ENCODE peak calls at places on chromosomes 3 and 15, in ten cellular contexts. O is HCT116, Q is tibial nerve, D is ovary, Z is stomach, T is heart left ventricle, J is uterus, M is breast epithelium, S is K562, E is thyroid gland. X is an unnamed sample.
A peak's percentile ranks its signal among the peaks of the same experiment; 100 is the strongest.

GRCh38 chr3:89314454-89314853 is 207.0 kb downstream of the EPHA3 start:
- DNase-seq in O (no peak), Q (no peak), D (no peak), Z (no peak), T (no peak), J (no peak), M (no peak), S (no peak), E (no peak), X (no peak)

GRCh38 chr3:194370753-194371152 is 1.2 kb upstream of the LRRC15 start:
- DNase-seq in O (no peak), Q (no peak), D (no peak), Z (no peak), T (no peak), J (no peak), M (no peak), S (no peak), E (no peak), X (no peak)

GRCh38 chr3:56747150-56747549 is 54.6 kb downstream of the ARHGEF3 start:
- DNase-seq in O (no peak), Q (no peak), D (no peak), Z (no peak), T (no peak), J (no peak), M (no peak), S (no peak), E (no peak), X (no peak)

GRCh38 chr3:53633197-53633787 is 138.9 kb downstream of the CACNA1D start:
- DNase-seq in O (no peak), Q (no peak), D (no peak), Z (no peak), T (no peak), J (no peak), M (no peak), S (no peak), E (no peak), X (no peak)

GRCh38 chr3:195613468-195614069 is 29.8 kb upstream of the APOD start:
- DNase-seq in O (no peak), Q (peak; percentile 48), D (no peak), Z (peak; percentile 3), T (no peak), J (no peak), M (no peak), S (no peak), E (no peak), X (no peak)

GRCh38 chr3:42975456-42975855 is 3.7 kb upstream of the GASK1A start:
- DNase-seq in O (no peak), Q (no peak), D (no peak), Z (no peak), T (no peak), J (no peak), M (no peak), S (no peak), E (no peak), X (no peak)

GRCh38 chr3:54955496-54955895 is 27.6 kb upstream of the LRTM1 start:
- DNase-seq in O (no peak), Q (no peak), D (no peak), Z (no peak), T (no peak), J (no peak), M (no peak), S (no peak), E (no peak), X (no peak)

GRCh38 chr3:150391200-150391599 is 16.9 kb upstream of the TSC22D2 start:
- DNase-seq in O (no peak), Q (no peak), D (no peak), Z (no peak), T (no peak), J (no peak), M (no peak), S (no peak), E (no peak), X (no peak)

GRCh38 chr15:55800216-55800615 is 57.3 kb upstream of the PRTG start:
- DNase-seq in O (no peak), Q (no peak), D (no peak), Z (no peak), T (no peak), J (no peak), M (no peak), S (no peak), E (no peak), X (no peak)

GRCh38 chr15:37061996-37062395 is 38.4 kb downstream of the MEIS2 start:
- DNase-seq in O (peak; percentile 38), Q (no peak), D (no peak), Z (no peak), T (no peak), J (no peak), M (no peak), S (no peak), E (no peak), X (no peak)

GRCh38 chr3:166444756-166445155 is 607.5 kb upstream of the BCHE start:
- DNase-seq in O (no peak), Q (no peak), D (no peak), Z (no peak), T (no peak), J (no peak), M (peak; percentile 35), S (no peak), E (no peak), X (no peak)

DNA sequence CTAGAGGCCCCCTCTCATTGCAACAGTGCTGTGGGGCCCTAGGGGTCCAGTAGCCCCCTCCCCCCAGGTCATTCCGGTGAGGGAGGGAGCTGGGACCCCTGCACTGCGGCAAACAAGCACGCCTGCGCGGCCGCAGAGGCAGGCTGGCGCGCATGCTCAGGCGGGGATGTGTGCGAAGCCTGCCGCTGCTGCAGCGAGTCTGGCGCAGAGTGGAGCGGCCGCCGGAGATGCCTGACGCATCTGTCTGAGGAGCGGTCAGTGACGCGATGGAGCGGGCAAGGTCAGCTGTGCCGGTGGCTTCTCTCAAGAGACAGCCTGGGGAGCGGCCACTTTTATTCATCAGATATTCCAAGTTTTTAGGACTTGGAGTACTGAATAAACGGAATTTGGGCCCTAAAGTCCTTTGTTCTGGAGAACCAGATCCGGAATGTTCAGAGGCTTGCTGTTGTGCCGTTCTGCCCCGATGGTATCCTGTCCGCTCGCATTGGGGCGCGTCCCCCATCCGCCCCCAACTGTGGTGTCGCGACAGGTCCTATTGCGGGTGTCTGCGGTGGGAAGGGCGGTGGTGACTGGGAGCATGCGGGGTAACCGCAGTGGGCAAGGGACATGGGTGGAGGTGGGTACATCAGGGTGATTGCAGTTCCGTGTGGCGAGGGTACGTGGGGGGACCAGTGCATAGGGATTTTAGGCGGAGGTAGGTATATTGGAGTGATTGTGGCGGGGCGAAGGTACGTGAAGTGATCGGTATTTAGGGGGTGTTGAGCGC is at the start of the genes SNRPN and SNURF:
- DNase-seq in O (no peak), Q (peak; percentile 43), D (peak; percentile 62), Z (peak; percentile 77), T (peak; percentile 90), J (peak; percentile 69), M (peak; percentile 53), S (no peak), E (peak; percentile 76), X (peak; percentile 85)
- TF ChIP-seq POLR2A in O (no peak), Q (peak; percentile 61), D (peak; percentile 58), Z (peak; percentile 49), T (peak; percentile 12), J (peak; percentile 48), M (peak; percentile 53), S (no peak), E (no peak), X (peak; percentile 36)

DNA sequence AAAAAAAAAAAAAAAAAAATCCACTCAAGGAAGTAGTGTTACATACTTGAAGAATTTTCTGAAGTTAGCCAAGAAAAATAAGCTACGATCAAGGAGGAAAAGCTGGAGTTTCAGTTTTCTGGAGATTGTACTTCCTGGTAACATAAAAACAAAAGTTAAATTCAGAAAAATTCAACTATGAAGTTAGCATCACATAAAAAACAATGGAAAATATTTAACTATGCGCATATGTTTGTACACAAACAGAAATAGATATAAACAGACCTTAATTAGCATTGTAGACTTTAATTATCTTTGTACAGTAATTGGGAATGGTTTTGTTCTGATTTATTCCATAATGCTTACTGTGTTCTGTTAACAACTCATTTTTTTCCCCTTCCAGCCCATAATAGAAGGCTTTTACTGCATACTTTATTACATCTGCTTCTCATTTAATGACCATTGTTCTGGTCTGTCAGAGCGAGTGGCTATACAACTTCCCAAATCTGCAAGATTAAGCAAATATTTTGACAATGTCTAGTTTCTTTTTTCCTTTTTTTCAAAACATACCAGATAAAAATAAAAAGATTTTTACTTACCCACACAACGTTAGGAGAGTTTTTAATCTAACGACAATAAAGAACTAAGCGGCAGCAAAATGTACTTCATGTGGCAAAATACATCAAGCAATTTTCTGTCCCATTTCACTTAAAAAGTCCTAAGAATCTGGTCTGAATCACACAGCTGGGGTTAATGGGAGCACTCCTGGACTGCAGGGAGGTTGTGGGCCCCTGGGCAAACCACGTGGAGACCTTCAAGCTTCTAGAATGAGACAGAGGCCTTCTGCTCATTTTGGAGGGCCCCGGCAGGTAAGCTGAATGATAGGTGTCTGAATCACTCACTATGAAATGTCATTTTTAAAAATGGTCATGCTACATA is 194.1 kb downstream of the RORA start:
- DNase-seq in O (no peak), Q (no peak), D (no peak), Z (no peak), T (no peak), J (no peak), M (no peak), S (no peak), E (no peak), X (no peak)
- H3K4me1 ChIP-seq in O (no peaks in the 10 kb centered on the region), Q (peaks cover 53% of the 10 kb centered on the region), D (peaks cover 15% of the 10 kb centered on the region), Z (peaks cover 5% of the 10 kb centered on the region), T (peaks cover 33% of the 10 kb centered on the region), J (no peaks in the 10 kb centered on the region), M (peaks cover 4% of the 10 kb centered on the region), S (no peaks in the 10 kb centered on the region), E (peaks cover 32% of the 10 kb centered on the region), X (peaks cover 14% of the 10 kb centered on the region)

GRCh38 chr3:76566904-76567303 is 473.0 kb upstream of the ROBO2 start:
- DNase-seq in O (no peak), Q (no peak), D (no peak), Z (no peak), T (no peak), J (no peak), M (no peak), S (no peak), E (no peak), X (no peak)

GRCh38 chr3:76570436-76571057 is 469.4 kb upstream of the ROBO2 start:
- DNase-seq in O (no peak), Q (no peak), D (no peak), Z (no peak), T (no peak), J (no peak), M (no peak), S (peak; percentile 3), E (no peak), X (no peak)

GRCh38 chr3:76561494-76562242 is 478.2 kb upstream of the ROBO2 start:
- DNase-seq in O (no peak), Q (no peak), D (no peak), Z (no peak), T (no peak), J (no peak), M (no peak), S (no peak), E (no peak), X (no peak)

GRCh38 chr3:76566211-76566534 is 473.7 kb upstream of the ROBO2 start:
- DNase-seq in O (no peak), Q (no peak), D (no peak), Z (no peak), T (no peak), J (no peak), M (no peak), S (no peak), E (no peak), X (no peak)

GRCh38 chr3:76565496-76566210 is 474.2 kb upstream of the ROBO2 start:
- DNase-seq in O (no peak), Q (no peak), D (no peak), Z (no peak), T (peak; percentile 36), J (no peak), M (no peak), S (no peak), E (no peak), X (no peak)
- H3K9me3 ChIP-seq in O (peaks cover 16% of the 10 kb centered on the region), Q (no peaks in the 10 kb centered on the region), D (no peaks in the 10 kb centered on the region), Z (no peaks in the 10 kb centered on the region), T (no peaks in the 10 kb centered on the region), J (no peaks in the 10 kb centered on the region), M (no peaks in the 10 kb centered on the region), S (no peaks in the 10 kb centered on the region), E (no peaks in the 10 kb centered on the region), X (no peaks in the 10 kb centered on the region)

GRCh38 chr15:74399511-74400312 is 32.3 kb upstream of the CYP11A1 start:
- DNase-seq in O (no peak), Q (no peak), D (no peak), Z (no peak), T (no peak), J (no peak), M (no peak), S (no peak), E (no peak), X (no peak)
- TF ChIP-seq POLR2A in O (no peak), Q (no peak), D (no peak), Z (no peak), T (no peak), J (no peak), M (no peak), S (no peak), E (no peak), X (no peak)

X was measured in suprapubic skin.